ENCODE peak calls at places on chromosome 10, in nine cellular contexts. G is NB4, I is psoas muscle, K is stomach, H is GM12864, D is tibial artery, Q is K562, O is cardiac muscle cell, L is brain microvascular endothelial cell. Y is an unnamed sample.

GRCh38 chr10:11469575-11470391 is 141.7 kb downstream of the USP6NL start:
- DNase-seq in G (no peak), I (no peak), K (no peak), H (no peak), D (no peak), Q (no peak), O (no peak), L (no peak), Y (no peak)

GRCh38 chr10:103395754-103396066 is 565 bp downstream of the ATP5MK start:
- DNase-seq in G (no peak), I (no peak), K (no peak), H (no peak), D (no peak), Q (peak), O (peak), L (no peak), Y (peak)

GRCh38 chr10:77959887-77960286 is 33.3 kb upstream of the DLG5 start:
- DNase-seq in G (no peak), I (no peak), K (no peak), H (no peak), D (no peak), Q (no peak), O (no peak), L (no peak), Y (no peak)

GRCh38 chr10:104325436-104326430 is 12.5 kb downstream of the ITPRIP start:
- DNase-seq in G (peak), I (peak), K (no peak), H (no peak), D (peak), Q (no peak), O (no peak), L (no peak), Y (no peak)

GRCh38 chr10:28188520-28188919 is 114.3 kb downstream of the MPP7 start:
- DNase-seq in G (no peak), I (no peak), K (no peak), H (no peak), D (no peak), Q (no peak), O (no peak), L (no peak), Y (no peak)

GRCh38 chr10:4676566-4676965 is 149.4 kb upstream of the AKR1E2 start:
- DNase-seq in G (no peak), I (no peak), K (no peak), H (no peak), D (no peak), Q (no peak), O (no peak), L (no peak), Y (no peak)

GRCh38 chr10:69901623-69902505 is 100.2 kb downstream of the COL13A1 start:
- DNase-seq in G (peak), I (peak), K (peak), H (no peak), D (no peak), Q (peak), O (peak), L (peak), Y (peak)

GRCh38 chr10:20898851-20899250 is 1.7 kb upstream of the NEBL start:
- DNase-seq in G (no peak), I (no peak), K (no peak), H (no peak), D (no peak), Q (no peak), O (no peak), L (peak), Y (peak)

GRCh38 chr10:27699778-27700177 is 45.8 kb downstream of the MKX start:
- DNase-seq in G (no peak), I (no peak), K (no peak), H (no peak), D (no peak), Q (no peak), O (no peak), L (no peak), Y (no peak)

GRCh38 chr10:119669331-119669730 is 18.2 kb downstream of the BAG3 start:
- DNase-seq in G (no peak), I (no peak), K (no peak), H (no peak), D (no peak), Q (no peak), O (no peak), L (no peak), Y (no peak)

GRCh38 chr10:43257210-43258031 is 9.4 kb downstream of the RASGEF1A start:
- DNase-seq in G (no peak), I (no peak), K (no peak), H (no peak), D (no peak), Q (no peak), O (no peak), L (no peak), Y (no peak)

GRCh38 chr10:34434119-34434594 is 380.9 kb downstream of the PARD3 start:
- DNase-seq in G (peak), I (no peak), K (no peak), H (no peak), D (no peak), Q (peak), O (no peak), L (peak), Y (peak)

GRCh38 chr10:79608505-79609375 is 2.0 kb upstream of the SFTPA1 start:
- DNase-seq in G (peak), I (no peak), K (no peak), H (no peak), D (no peak), Q (peak), O (peak), L (no peak), Y (peak)

GRCh38 chr10:35394411-35394851 is 58.1 kb downstream of the CCNY start:
- DNase-seq in G (no peak), I (no peak), K (peak), H (no peak), D (no peak), Q (no peak), O (no peak), L (no peak), Y (no peak)

GRCh38 chr10:74922921-74923320 is 96.5 kb downstream of the KAT6B start:
- DNase-seq in G (no peak), I (no peak), K (no peak), H (no peak), D (no peak), Q (no peak), O (no peak), L (no peak), Y (peak)

GRCh38 chr10:15780353-15781135 is 60.8 kb upstream of the ITGA8 start:
- DNase-seq in G (no peak), I (peak), K (no peak), H (no peak), D (peak), Q (no peak), O (no peak), L (peak), Y (peak)

GRCh38 chr10:49649294-49649693 is 30.2 kb upstream of the C10orf53 start:
- DNase-seq in G (peak), I (no peak), K (peak), H (no peak), D (no peak), Q (no peak), O (no peak), L (peak), Y (no peak)

GRCh38 chr10:99595770-99596465 is 24.3 kb downstream of the SLC25A28 start:
- DNase-seq in G (no peak), I (no peak), K (no peak), H (no peak), D (no peak), Q (peak), O (peak), L (no peak), Y (no peak)

GRCh38 chr10:77849039-77849664 is 77.4 kb downstream of the DLG5 start:
- DNase-seq in G (peak), I (no peak), K (no peak), H (no peak), D (no peak), Q (peak), O (peak), L (no peak), Y (no peak)

GRCh38 chr10:95499482-95499989 is 61.6 kb downstream of the SORBS1 start:
- DNase-seq in G (no peak), I (no peak), K (no peak), H (no peak), D (no peak), Q (no peak), O (no peak), L (no peak), Y (no peak)

GRCh38 chr10:115772606-115773005 is 500.4 kb downstream of the GFRA1 start:
- DNase-seq in G (no peak), I (no peak), K (no peak), H (no peak), D (no peak), Q (no peak), O (no peak), L (peak), Y (peak)

GRCh38 chr10:52949899-52950298 is 177.3 kb upstream of the MBL2 start:
- DNase-seq in G (peak), I (no peak), K (no peak), H (no peak), D (no peak), Q (no peak), O (peak), L (no peak), Y (no peak)
- TF ChIP-seq CTCF in G (no peak), I (no peak), K (no peak), H (no peak), D (no peak), Q (no peak), O (no peak), L (peak), Y (no peak)

GRCh38 chr10:8061274-8062211 is 7.1 kb downstream of the GATA3 start:
- DNase-seq in G (peak), I (no peak), K (no peak), H (no peak), D (no peak), Q (peak), O (peak), L (no peak), Y (no peak)
- H3K4me3 ChIP-seq in G (no peak), I (no peak), K (no peak), H (no peak), D (no peak), Q (no peak), O (no peak), L (no peak), Y (no peak)

GRCh38 chr10:13483951-13484350 is 44.9 kb downstream of the BEND7 start:
- DNase-seq in G (peak), I (no peak), K (peak), H (no peak), D (no peak), Q (no peak), O (no peak), L (no peak), Y (no peak)

GRCh38 chr10:13489035-13489434 is 39.8 kb downstream of the BEND7 start:
- DNase-seq in G (no peak), I (no peak), K (no peak), H (no peak), D (no peak), Q (no peak), O (no peak), L (no peak), Y (no peak)

GRCh38 chr10:13481690-13482089 is 47.1 kb downstream of the BEND7 start:
- DNase-seq in G (no peak), I (no peak), K (no peak), H (no peak), D (no peak), Q (no peak), O (no peak), L (no peak), Y (no peak)

GRCh38 chr10:13483073-13483472 is 45.7 kb downstream of the BEND7 start:
- DNase-seq in G (no peak), I (no peak), K (no peak), H (no peak), D (no peak), Q (no peak), O (no peak), L (no peak), Y (no peak)

DNA sequence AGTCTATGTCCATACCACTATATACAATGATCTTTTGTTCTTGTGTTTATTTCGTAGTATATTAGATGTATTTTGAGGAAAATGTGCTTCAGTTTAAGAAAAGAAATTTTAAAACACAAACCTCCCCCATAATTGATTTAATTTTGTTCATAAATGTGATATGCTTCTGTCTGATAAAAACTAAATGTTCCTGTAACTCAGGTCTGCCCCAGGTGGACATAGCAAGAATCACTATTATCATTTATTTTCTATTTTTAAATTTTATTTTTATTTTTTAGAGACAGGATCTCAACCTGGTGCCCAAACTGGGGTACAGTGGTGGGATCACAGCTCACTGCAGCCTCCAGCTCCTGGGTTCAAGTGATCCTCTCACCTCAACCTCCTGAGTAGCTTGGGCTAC is 43.2 kb downstream of the BEND7 start:
- DNase-seq in G (no peak), I (no peak), K (no peak), H (no peak), D (no peak), Q (no peak), O (peak), L (no peak), Y (peak)
- TF ChIP-seq CTCF in G (peak), I (peak), K (no peak), H (no peak), D (no peak), Q (peak), O (peak), L (peak), Y (peak)

DNA sequence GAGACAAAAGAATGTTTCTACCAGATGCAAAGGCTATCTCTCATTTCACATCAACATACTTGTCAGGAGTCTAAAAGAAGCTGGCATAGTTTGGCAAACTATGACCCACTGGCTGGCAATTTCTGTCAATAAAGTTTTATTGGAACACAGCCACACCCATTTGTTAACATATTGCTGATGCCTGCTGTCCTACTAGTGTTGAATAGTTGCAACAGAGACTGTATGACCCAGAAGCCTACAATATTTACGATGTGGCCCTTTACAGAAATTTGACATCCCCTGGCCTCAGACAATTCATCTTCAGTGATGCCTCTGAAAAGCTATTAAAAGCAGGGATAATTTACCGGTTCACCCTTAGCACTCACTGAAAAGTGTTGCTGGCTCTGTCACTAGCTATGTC is 155.2 kb downstream of the ARID5B start:
- DNase-seq in G (no peak), I (no peak), K (no peak), H (no peak), D (no peak), Q (no peak), O (no peak), L (no peak), Y (peak)
- H3K4me3 ChIP-seq in G (no peak), I (peak), K (peak), H (no peak), D (peak), Q (no peak), O (no peak), L (no peak), Y (peak)

GRCh38 chr10:32890444-32890843 is 67.6 kb downstream of the ITGB1 start:
- DNase-seq in G (no peak), I (no peak), K (no peak), H (no peak), D (no peak), Q (no peak), O (no peak), L (no peak), Y (no peak)
- TF ChIP-seq CTCF in G (no peak), I (no peak), K (no peak), H (no peak), D (no peak), Q (no peak), O (no peak), L (no peak), Y (no peak)

Y was measured in cardiac fibroblast.